ENCODE peak calls at places on chromosomes 1 and 21, in six cellular contexts. K, D, V, B, I and S are unnamed samples.

GRCh38 chr21:37297364-37297763 is 30.2 kb upstream of the VPS26C start:
- DNase-seq in K (no peak), D (no peak), V (no peak), B (no peak), I (no peak), S (no peak)

GRCh38 chr1:34500451-34500850 is 254.4 kb upstream of the GJB5 start:
- DNase-seq in K (no peak), D (no peak), V (peak; percentile 48), B (no peak), I (no peak), S (peak; percentile 52)

GRCh38 chr1:151371744-151372410 is 628 bp downstream of the SELENBP1 start:
- DNase-seq in K (peak; percentile 47), D (no peak), V (no peak), B (peak; percentile 35), I (no peak), S (no peak)

GRCh38 chr1:211479624-211480023 is 12.3 kb downstream of the RD3 start:
- DNase-seq in K (no peak), D (no peak), V (no peak), B (no peak), I (no peak), S (no peak)

GRCh38 chr21:37041706-37042271 is 31.1 kb downstream of the PIGP start:
- DNase-seq in K (no peak), D (no peak), V (no peak), B (no peak), I (no peak), S (peak; percentile 41)

GRCh38 chr1:36166938-36167910 is 11.3 kb downstream of the MAP7D1 start:
- DNase-seq in K (peak; percentile 72), D (no peak), V (no peak), B (peak; percentile 79), I (no peak), S (peak; percentile 47)

GRCh38 chr1:221759436-221759835 is 17.5 kb upstream of the DUSP10 start:
- DNase-seq in K (peak; percentile 46), D (no peak), V (no peak), B (peak; percentile 66), I (no peak), S (no peak)

GRCh38 chr1:93749894-93750301 is 68.3 kb upstream of the BCAR3 start:
- DNase-seq in K (no peak), D (no peak), V (no peak), B (no peak), I (peak; percentile 25), S (peak; percentile 68)

GRCh38 chr1:180507826-180508724 is 5.7 kb upstream of the ACBD6 start:
- DNase-seq in K (peak; percentile 83), D (no peak), V (no peak), B (peak; percentile 96), I (no peak), S (no peak)

GRCh38 chr1:157073944-157074685 is 25.5 kb downstream of the ETV3L start:
- DNase-seq in K (peak; percentile 74), D (peak; percentile 67), V (peak; percentile 40), B (peak; percentile 68), I (peak; percentile 54), S (peak; percentile 81)

GRCh38 chr21:16534408-16535099 is 804.8 kb downstream of the USP25 start:
- DNase-seq in K (no peak), D (no peak), V (no peak), B (peak; percentile 32), I (no peak), S (no peak)

DNA sequence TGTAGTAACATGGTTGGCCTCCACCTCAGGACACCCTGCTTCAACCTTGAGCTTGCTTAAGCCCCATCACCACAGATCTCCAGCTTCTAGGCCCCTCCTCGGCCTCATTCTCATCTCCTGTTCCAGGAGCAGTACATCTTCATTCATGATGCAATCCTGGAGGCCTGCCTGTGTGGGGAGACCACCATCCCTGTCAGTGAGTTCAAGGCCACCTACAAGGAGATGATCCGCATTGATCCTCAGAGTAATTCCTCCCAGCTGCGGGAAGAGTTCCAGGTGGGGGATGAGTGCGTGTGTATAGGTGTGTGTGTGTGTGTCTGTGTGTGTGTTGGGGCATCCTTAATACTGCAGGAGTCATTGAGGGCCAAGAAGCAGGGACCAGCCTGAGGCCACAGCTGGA is 79.6 kb downstream of the PTPRU start:
- DNase-seq in K (no peak), D (no peak), V (no peak), B (no peak), I (no peak), S (no peak)
- H3K36me3 ChIP-seq in K (peaks cover 68% of the 10 kb centered on the region), D (peaks cover 59% of the 10 kb centered on the region), V (peaks cover 15% of the 10 kb centered on the region), B (peaks cover 11% of the 10 kb centered on the region), I (no peaks in the 10 kb centered on the region), S (peaks cover 9% of the 10 kb centered on the region)

DNA sequence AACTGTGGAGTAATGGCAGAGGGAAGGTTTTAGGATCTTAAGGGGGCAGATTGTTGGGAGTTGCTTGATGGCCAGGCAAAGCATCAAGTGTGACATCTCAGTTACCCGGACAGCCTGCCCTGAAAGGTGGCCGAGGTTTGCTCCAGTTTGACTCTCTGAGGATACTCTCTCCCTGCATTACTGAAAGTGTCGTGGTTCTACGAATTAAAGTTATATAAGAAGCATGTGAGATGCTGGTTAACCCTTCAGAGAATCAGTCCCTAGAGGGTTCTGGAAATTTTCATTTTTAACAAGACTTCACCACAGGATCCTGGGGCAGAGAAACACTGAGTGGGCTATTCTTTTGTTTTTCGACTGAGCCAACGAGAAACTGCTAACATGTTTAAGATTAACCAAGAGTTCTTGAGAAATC is 689 bp upstream of the ZNF644 start:
- DNase-seq in K (no peak), D (no peak), V (no peak), B (no peak), I (no peak), S (no peak)
- H3K4ac ChIP-seq in K (peak overlapping the region; percentile 37), D (peak overlapping the region; percentile 50), V (no peak overlapping the region), B (peak overlapping the region; percentile 95), I (peak overlapping the region; percentile 28), S (peak overlapping the region; percentile 48)

GRCh38 chr1:205172729-205173366 is 38.7 kb downstream of the DSTYK start:
- DNase-seq in K (peak; percentile 94), D (no peak), V (no peak), B (peak; percentile 99), I (no peak), S (no peak)

GRCh38 chr1:205171369-205171768 is 40.1 kb downstream of the DSTYK start:
- DNase-seq in K (no peak), D (no peak), V (no peak), B (no peak), I (no peak), S (no peak)

GRCh38 chr1:205170532-205171269 is 40.8 kb downstream of the DSTYK start:
- DNase-seq in K (no peak), D (no peak), V (no peak), B (no peak), I (no peak), S (peak; percentile 26)

GRCh38 chr1:205168291-205168690 is 43.2 kb downstream of the DSTYK start:
- DNase-seq in K (no peak), D (no peak), V (no peak), B (peak; percentile 44), I (no peak), S (no peak)

GRCh38 chr1:205169248-205169647 is 42.3 kb downstream of the DSTYK start:
- DNase-seq in K (no peak), D (no peak), V (no peak), B (no peak), I (no peak), S (no peak)
- H3K36me3 ChIP-seq in K (peaks cover 46% of the 10 kb centered on the region), D (peaks cover 5% of the 10 kb centered on the region), V (peaks cover 2% of the 10 kb centered on the region), B (peaks cover 14% of the 10 kb centered on the region), I (peaks cover 2% of the 10 kb centered on the region), S (no peaks in the 10 kb centered on the region)

GRCh38 chr21:46412521-46413364 is 45.9 kb upstream of the DIP2A start:
- DNase-seq in K (no peak), D (no peak), V (no peak), B (no peak), I (no peak), S (no peak)
- H3K4ac ChIP-seq in K (no peak overlapping the region), D (no peak overlapping the region), V (no peak overlapping the region), B (no peak overlapping the region), I (no peak overlapping the region), S (no peak overlapping the region)

GRCh38 chr1:50095716-50096115 is 13.0 kb upstream of the ELAVL4 start:
- DNase-seq in K (no peak), D (no peak), V (no peak), B (no peak), I (no peak), S (no peak)
- H3K36me3 ChIP-seq in K (no peaks in the 10 kb centered on the region), D (no peaks in the 10 kb centered on the region), V (no peaks in the 10 kb centered on the region), B (no peaks in the 10 kb centered on the region), I (no peaks in the 10 kb centered on the region), S (no peaks in the 10 kb centered on the region)

GRCh38 chr1:152986578-152986977 is 2.7 kb downstream of the SPRR1A start:
- DNase-seq in K (no peak), D (no peak), V (no peak), B (no peak), I (no peak), S (no peak)
- H3K4ac ChIP-seq in K (no peak overlapping the region), D (no peak overlapping the region), V (no peak overlapping the region), B (no peak overlapping the region), I (no peak overlapping the region), S (no peak overlapping the region)

GRCh38 chr21:42220138-42220701 is 1.3 kb downstream of the ABCG1 start:
- DNase-seq in K (peak; percentile 71), D (peak; percentile 89), V (peak; percentile 46), B (peak; percentile 82), I (no peak), S (peak; percentile 86)
- H3K36me3 ChIP-seq in K (no peaks in the 10 kb centered on the region), D (no peaks in the 10 kb centered on the region), V (no peaks in the 10 kb centered on the region), B (no peaks in the 10 kb centered on the region), I (no peaks in the 10 kb centered on the region), S (no peaks in the 10 kb centered on the region)

DNA sequence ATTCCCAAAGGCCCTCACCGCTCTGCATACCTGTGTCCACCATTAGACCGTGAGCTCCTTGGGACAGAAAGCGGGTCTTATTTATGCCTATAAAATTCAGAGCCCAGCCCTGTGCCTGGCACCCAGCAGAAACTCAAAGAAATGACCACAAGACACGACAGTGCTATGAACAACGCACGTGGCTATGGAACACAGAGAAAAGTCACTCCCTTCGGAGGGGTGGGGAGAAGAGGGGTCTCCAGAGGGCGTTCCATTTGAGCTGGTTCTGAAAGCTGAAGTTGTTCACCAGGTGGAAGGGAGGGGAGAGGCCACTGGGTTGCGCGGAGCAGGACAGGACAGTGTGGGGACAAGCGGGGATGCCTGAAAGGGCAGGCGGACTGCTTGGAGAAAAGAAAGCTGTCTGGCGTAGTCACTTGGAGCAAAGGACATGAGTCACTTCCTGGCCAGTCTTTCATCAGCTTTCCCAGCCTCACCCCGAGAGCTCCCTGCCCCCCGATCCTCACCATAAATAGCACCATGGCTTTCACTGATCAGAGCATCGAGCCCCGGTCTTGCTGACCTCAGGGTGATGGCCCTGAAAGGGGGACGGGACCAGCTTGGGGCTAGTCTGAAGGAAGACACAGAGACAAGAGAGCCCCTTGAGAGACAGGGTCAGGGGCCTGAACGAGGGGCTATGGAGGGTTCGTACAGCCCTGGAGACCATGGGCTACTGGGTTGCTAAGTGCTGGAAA is 28.5 kb downstream of the ECE1 start:
- DNase-seq in K (peak; percentile 100), D (no peak), V (no peak), B (peak; percentile 96), I (no peak), S (peak; percentile 82)
- H3K4ac ChIP-seq in K (peak overlapping the region; percentile 89), D (no peak overlapping the region), V (no peak overlapping the region), B (peak overlapping the region; percentile 99), I (peak overlapping the region; percentile 54), S (no peak overlapping the region)